ENCODE peak calls at places on chromosomes 13 and 19, in seven cellular contexts. M is glomerular endothelial cell, X is NCI-H1105, P is AML-193, L is hepatocyte, Q is AG10803, S is NB4. A is an unnamed sample.

GRCh38 chr19:56103027-56103614 is 18.0 kb downstream of the ZNF787 start:
- DNase-seq in M (no peak), X (no peak), P (no peak), L (no peak), Q (no peak), S (no peak), A (no peak)

GRCh38 chr19:41398603-41399002 is 985 bp downstream of the BCKDHA start:
- DNase-seq in M (no peak), X (no peak), P (no peak), L (no peak), Q (no peak), S (no peak), A (no peak)

GRCh38 chr19:37953125-37953524 is 46.1 kb downstream of the SIPA1L3 start:
- DNase-seq in M (no peak), X (no peak), P (no peak), L (no peak), Q (no peak), S (no peak), A (no peak)

GRCh38 chr13:114118086-114118762 is 14.2 kb downstream of the RASA3 start:
- DNase-seq in M (no peak), X (no peak), P (no peak), L (no peak), Q (no peak), S (no peak), A (peak; percentile 36)

GRCh38 chr19:42051166-42052115 is 18.6 kb downstream of the GRIK5 start:
- DNase-seq in M (no peak), X (no peak), P (no peak), L (peak; percentile 40), Q (no peak), S (no peak), A (no peak)

GRCh38 chr13:19862511-19863313 is 737 bp downstream of the ZMYM5 start:
- DNase-seq in M (no peak), X (no peak), P (peak; percentile 45), L (peak; percentile 56), Q (peak; percentile 17), S (peak; percentile 69), A (peak; percentile 47)

GRCh38 chr13:111129465-111130110 is 14.5 kb downstream of the ARHGEF7 start:
- DNase-seq in M (no peak), X (no peak), P (no peak), L (no peak), Q (no peak), S (no peak), A (no peak)

GRCh38 chr13:44159633-44160279 is 213.9 kb upstream of the SERP2 start:
- DNase-seq in M (no peak), X (no peak), P (no peak), L (no peak), Q (no peak), S (no peak), A (no peak)

GRCh38 chr13:76798037-76798436 is 88.2 kb downstream of the KCTD12 start:
- DNase-seq in M (no peak), X (no peak), P (peak; percentile 60), L (no peak), Q (no peak), S (peak; percentile 36), A (no peak)

GRCh38 chr19:10205636-10206035 is 10.9 kb upstream of the DNMT1 start:
- DNase-seq in M (no peak), X (no peak), P (no peak), L (no peak), Q (no peak), S (no peak), A (no peak)

GRCh38 chr19:55464669-55465068 is at the start of gene C19orf85:
- DNase-seq in M (no peak), X (no peak), P (no peak), L (no peak), Q (no peak), S (no peak), A (no peak)

GRCh38 chr13:32067149-32067961 is 35.8 kb downstream of the FRY start:
- DNase-seq in M (no peak), X (no peak), P (no peak), L (no peak), Q (no peak), S (no peak), A (no peak)

GRCh38 chr19:45767881-45768643 is 990 bp downstream of the SIX5 start:
- DNase-seq in M (no peak), X (no peak), P (no peak), L (peak; percentile 83), Q (peak; percentile 73), S (peak; percentile 74), A (peak; percentile 54)

A was measured in GM03348.